ENCODE peak calls at places on chromosomes 5 and 9, in eight cellular contexts. Q, T, R, S, W, B, X and V are unnamed samples.

GRCh38 chr9:91845839-91846238 is 104.2 kb downstream of the ROR2 start:
- DNase-seq in T (peak), W (no peak), B (no peak), S (no peak), X (no peak), Q (no peak), R (no peak), V (no peak)

GRCh38 chr5:32276173-32276853 is 36.4 kb downstream of the MTMR12 start:
- DNase-seq in W (peak), X (peak), T (peak), S (no peak), B (peak), Q (peak), R (no peak), V (no peak)

GRCh38 chr9:25602366-25603044 is 75.7 kb downstream of the TUSC1 start:
- DNase-seq in R (no peak), S (no peak), T (no peak), W (no peak), X (peak), B (no peak), Q (no peak), V (no peak)

GRCh38 chr5:98927988-98928801 is 612 bp downstream of the CHD1 start:
- DNase-seq in R (peak), Q (peak), B (peak), S (peak), X (no peak), T (peak), W (peak), V (peak)

GRCh38 chr5:181243020-181243520 is 636 bp downstream of the RACK1 start:
- DNase-seq in X (no peak), B (no peak), T (peak), R (no peak), S (no peak), W (no peak), Q (no peak), V (no peak)

GRCh38 chr9:104301770-104302169 is 202.3 kb upstream of the OR13F1 start:
- DNase-seq in R (no peak), W (no peak), X (no peak), B (no peak), S (no peak), T (no peak), Q (no peak), V (no peak)

GRCh38 chr9:130266236-130267098 is 907 bp downstream of the HMCN2 start:
- DNase-seq in W (no peak), T (no peak), S (no peak), X (no peak), Q (no peak), R (no peak), B (no peak), V (no peak)

GRCh38 chr9:27085456-27085855 is 23.6 kb upstream of the TEK start:
- DNase-seq in B (no peak), W (peak), T (peak), R (no peak), S (no peak), X (no peak), Q (no peak), V (no peak)

GRCh38 chr5:174324680-174325079 is 279.2 kb downstream of the NSG2 start:
- DNase-seq in T (peak), Q (no peak), R (no peak), X (no peak), W (peak), S (no peak), B (no peak), V (no peak)

GRCh38 chr5:53936481-53937352 is 373.7 kb downstream of the ARL15 start:
- DNase-seq in S (no peak), T (no peak), B (no peak), W (peak), Q (no peak), R (no peak), X (no peak), V (no peak)

GRCh38 chr9:134888603-134889195 is 8.1 kb downstream of the FCN2 start:
- DNase-seq in Q (no peak), W (no peak), T (no peak), S (no peak), X (no peak), R (no peak), B (no peak), V (no peak)

GRCh38 chr9:120490888-120491595 is 88.9 kb downstream of the CDK5RAP2 start:
- DNase-seq in S (no peak), R (no peak), X (no peak), T (peak), Q (peak), B (no peak), W (no peak), V (no peak)

GRCh38 chr9:128340691-128341434 is 536 bp downstream of the SLC27A4 start:
- DNase-seq in W (no peak), S (no peak), Q (no peak), B (peak), X (peak), R (no peak), T (no peak), V (no peak)

GRCh38 chr5:174482549-174482948 is 241.8 kb upstream of the MSX2 start:
- DNase-seq in R (no peak), T (no peak), W (no peak), X (no peak), Q (no peak), S (no peak), B (no peak), V (no peak)

GRCh38 chr5:78116167-78116566 is 178.3 kb downstream of the AP3B1 start:
- DNase-seq in T (no peak), X (no peak), Q (no peak), W (no peak), S (no peak), B (no peak), R (no peak), V (no peak)

GRCh38 chr5:67425514-67425913 is 228.9 kb upstream of the CD180 start:
- DNase-seq in S (no peak), T (no peak), X (no peak), W (no peak), Q (no peak), B (no peak), R (no peak), V (no peak)

GRCh38 chr9:130561056-130561455 is 18.3 kb upstream of the FUBP3 start:
- DNase-seq in Q (no peak), W (no peak), R (no peak), T (no peak), B (peak), X (no peak), S (no peak), V (no peak)

GRCh38 chr9:111621895-111622480 is 9.1 kb upstream of the DNAJC25 start:
- DNase-seq in W (peak), S (peak), B (peak), R (no peak), Q (peak), X (peak), T (peak), V (no peak)

GRCh38 chr9:124187311-124187710 is 70.4 kb upstream of the NEK6 start:
- DNase-seq in T (no peak), R (no peak), X (no peak), S (no peak), Q (no peak), W (no peak), B (no peak), V (no peak)

GRCh38 chr5:64458948-64459347 is 46.9 kb upstream of the RGS7BP start:
- DNase-seq in S (no peak), Q (no peak), X (no peak), R (no peak), W (no peak), B (no peak), T (no peak), V (no peak)

GRCh38 chr5:78972654-78973428 is 12.3 kb downstream of the ARSB start:
- DNase-seq in Q (no peak), S (no peak), R (no peak), W (peak), X (no peak), T (peak), B (no peak), V (no peak)

GRCh38 chr5:91183743-91184142 is 199.4 kb downstream of the ARRDC3 start:
- DNase-seq in S (no peak), B (no peak), T (no peak), Q (no peak), X (peak), W (no peak), R (no peak), V (no peak)

GRCh38 chr9:124721109-124721850 is 49.8 kb downstream of the NR6A1 start:
- DNase-seq in W (peak), T (peak), Q (no peak), X (peak), B (no peak), R (no peak), S (no peak), V (no peak)

GRCh38 chr5:137510671-137511070 is 11.5 kb upstream of the SPOCK1 start:
- DNase-seq in W (no peak), Q (no peak), R (no peak), T (no peak), B (no peak), S (no peak), X (no peak), V (no peak)

GRCh38 chr9:105385372-105385985 is 62.4 kb upstream of the FSD1L start:
- DNase-seq in T (peak), W (peak), S (no peak), B (peak), R (no peak), Q (peak), X (no peak), V (peak)

GRCh38 chr9:121566401-121567141 is 66.9 kb upstream of the GGTA1 start:
- DNase-seq in Q (no peak), T (peak), X (no peak), S (no peak), W (peak), R (peak), B (peak), V (no peak)

GRCh38 chr5:179880848-179881590 is 22.4 kb upstream of the MRNIP start:
- DNase-seq in W (no peak), R (no peak), Q (no peak), S (no peak), B (no peak), X (no peak), T (no peak), V (no peak)

GRCh38 chr9:95515272-95516113 is 1.3 kb downstream of the PTCH1 start:
- DNase-seq in Q (peak), T (no peak), W (no peak), S (no peak), X (no peak), B (no peak), R (peak), V (no peak)

GRCh38 chr5:134738963-134739661 is 764 bp downstream of the CAMLG start:
- DNase-seq in S (no peak), R (no peak), T (peak), Q (peak), W (peak), X (peak), B (peak), V (peak)

GRCh38 chr9:20236676-20237075 is 385.6 kb downstream of the MLLT3 start:
- DNase-seq in X (no peak), Q (no peak), R (no peak), S (no peak), W (no peak), B (peak), T (no peak), V (no peak)

GRCh38 chr9:89021154-89021803 is 30.0 kb downstream of the S1PR3 start:
- DNase-seq in W (peak), Q (no peak), T (peak), S (no peak), B (peak), X (peak), R (no peak), V (no peak)

GRCh38 chr5:12795333-12795663 is 891.1 kb upstream of the CTNND2 start:
- DNase-seq in T (no peak), X (no peak), W (no peak), Q (no peak), B (no peak), R (no peak), S (no peak), V (no peak)

GRCh38 chr5:173535976-173536639 is 80.3 kb downstream of the BOD1 start:
- DNase-seq in W (peak), B (no peak), S (no peak), Q (no peak), X (no peak), R (no peak), T (no peak), V (no peak)

GRCh38 chr5:112479418-112479817 is 60.3 kb upstream of the EPB41L4A start:
- DNase-seq in S (no peak), B (peak), T (peak), Q (no peak), X (no peak), R (no peak), W (peak), V (no peak)

GRCh38 chr5:173890195-173890951 is 2.2 kb downstream of the CPEB4 start:
- DNase-seq in X (no peak), B (no peak), W (peak), R (peak), T (peak), S (no peak), Q (no peak), V (no peak)

GRCh38 chr9:105921057-105921721 is 226.8 kb downstream of the TMEM38B start:
- DNase-seq in X (no peak), T (peak), S (no peak), W (no peak), R (no peak), Q (no peak), B (no peak), V (no peak)